ENCODE peak calls at places on chromosomes 6 and 20, in six cellular contexts. B is uterus; R is H54; I is stimulated activated CD4-positive, alpha-beta T cell treated with anti-CD3 and anti-CD28 coated beads, TNF-alpha, amount 100 ng/mL, for 1 hour; N is CD4-positive, alpha-beta memory T cell; K is activated CD8-positive, alpha-beta T cell treated with anti-CD3 and anti-CD28 coated beads for 36 hours. A is an unnamed sample.

GRCh38 chr6:118313208-118313607 is 234.9 kb upstream of the PLN start:
- DNase-seq in N (no peak), K (no peak), R (no peak), I (no peak), B (no peak), A (no peak)

GRCh38 chr20:39042279-39043150 is 80.4 kb downstream of the DHX35 start:
- DNase-seq in N (no peak), I (no peak), R (no peak), B (no peak), K (no peak), A (no peak)

GRCh38 chr20:51402201-51402600 is 140.3 kb downstream of the NFATC2 start:
- DNase-seq in K (peak; percentile 59), I (peak; percentile 43), B (no peak), N (peak; percentile 66), R (no peak), A (no peak)

GRCh38 chr6:160269122-160269521 is 10.5 kb upstream of the SLC22A2 start:
- DNase-seq in R (no peak), K (no peak), B (no peak), I (no peak), N (no peak), A (no peak)

GRCh38 chr6:63572733-63573139 is 456 bp downstream of the LOC128125822 start:
- DNase-seq in N (no peak), K (no peak), I (no peak), B (no peak), R (no peak), A (no peak)

GRCh38 chr6:33716890-33717632 is 5.6 kb upstream of the UQCC2 start:
- DNase-seq in I (no peak), N (no peak), K (no peak), R (no peak), B (no peak), A (no peak)

GRCh38 chr6:119218548-119218947 is 131.0 kb downstream of the MAN1A1 start:
- DNase-seq in B (no peak), I (no peak), R (no peak), N (no peak), K (no peak), A (no peak)

GRCh38 chr6:143545165-143545564 is 33.6 kb upstream of the FUCA2 start:
- DNase-seq in N (no peak), R (no peak), I (no peak), B (no peak), K (no peak), A (no peak)

GRCh38 chr6:31308050-31308844 is 36.4 kb upstream of the HLA-C start:
- DNase-seq in K (peak; percentile 72), I (peak; percentile 45), R (no peak), B (no peak), N (peak; percentile 76), A (peak; percentile 63)

GRCh38 chr6:139832493-139832892 is 458.0 kb upstream of the CITED2 start:
- DNase-seq in I (no peak), K (no peak), N (no peak), B (no peak), R (no peak), A (no peak)

GRCh38 chr6:56852611-56853010 is 102.3 kb upstream of the BEND6 start:
- DNase-seq in B (no peak), R (no peak), N (no peak), K (no peak), I (no peak), A (no peak)

GRCh38 chr6:136859430-136859829 is 37.0 kb downstream of the PEX7 start:
- DNase-seq in I (no peak), R (no peak), B (no peak), N (no peak), K (no peak), A (no peak)

GRCh38 chr6:35713006-35713405 is 23.8 kb upstream of the ARMC12 start:
- DNase-seq in I (no peak), K (no peak), N (no peak), B (no peak), R (no peak), A (no peak)

GRCh38 chr6:112439010-112439409 is 91.9 kb downstream of the RFPL4B start:
- DNase-seq in B (no peak), K (no peak), I (no peak), N (no peak), R (no peak), A (no peak)

GRCh38 chr20:51461306-51461705 is 81.2 kb downstream of the NFATC2 start:
- DNase-seq in R (no peak), I (no peak), B (no peak), K (no peak), N (no peak), A (no peak)

GRCh38 chr6:134689676-134690447 is 260.0 kb downstream of the ALDH8A1 start:
- DNase-seq in B (no peak), N (no peak), I (no peak), R (no peak), K (no peak), A (no peak)

GRCh38 chr6:169168302-169168630 is 85.4 kb downstream of the THBS2 start:
- DNase-seq in I (no peak), K (no peak), R (no peak), B (no peak), N (no peak), A (no peak)

GRCh38 chr6:37354526-37355384 is 972 bp downstream of the RNF8 start:
- DNase-seq in K (peak; percentile 47), R (peak; percentile 60), I (no peak), B (peak; percentile 34), N (peak; percentile 8), A (no peak)

A was measured in NT2/D1.